ENCODE peak calls at places on chromosomes 4 and X, in seven cellular contexts. L, W, A, E, R, V and S are unnamed samples.

GRCh38 chr4:147054241-147054902 is 108.7 kb upstream of the TTC29 start:
- DNase-seq in L (no peak), W (no peak), A (no peak), E (no peak), R (no peak), V (no peak), S (no peak)

GRCh38 chrX:13130776-13131175 is 86.4 kb upstream of the FAM9C start:
- DNase-seq in L (no peak), W (no peak), A (no peak), E (no peak), R (no peak), V (no peak), S (no peak)

GRCh38 chrX:71184803-71185495 is 38.1 kb upstream of the GJB1 start:
- DNase-seq in L (no peak), W (no peak), A (no peak), E (no peak), R (no peak), V (no peak), S (no peak)

GRCh38 chr4:2902126-2902525 is 58.5 kb downstream of the ADD1 start:
- DNase-seq in L (no peak), W (no peak), A (no peak), E (no peak), R (no peak), V (no peak), S (no peak)

GRCh38 chr4:26525136-26525535 is 34.9 kb upstream of the CCKAR start:
- DNase-seq in L (no peak), W (no peak), A (no peak), E (no peak), R (no peak), V (no peak), S (no peak)

GRCh38 chr4:98430708-98431403 is 169.7 kb downstream of the RAP1GDS1 start:
- DNase-seq in L (peak; percentile 95), W (no peak), A (no peak), E (peak; percentile 85), R (no peak), V (no peak), S (no peak)

GRCh38 chr4:68466751-68467150 is 19.5 kb downstream of the TMPRSS11E start:
- DNase-seq in L (no peak), W (no peak), A (no peak), E (no peak), R (no peak), V (no peak), S (no peak)

GRCh38 chr4:81432825-81433224 is 38.9 kb downstream of the RASGEF1B start:
- DNase-seq in L (no peak), W (no peak), A (no peak), E (no peak), R (no peak), V (no peak), S (no peak)

GRCh38 chrX:118756111-118756510 is 28.7 kb downstream of the IL13RA1 start:
- DNase-seq in L (no peak), W (no peak), A (no peak), E (no peak), R (no peak), V (no peak), S (no peak)

GRCh38 chr4:20839957-20840356 is 139.7 kb downstream of the PACRGL start:
- DNase-seq in L (no peak), W (no peak), A (no peak), E (no peak), R (no peak), V (no peak), S (no peak)

GRCh38 chrX:45894864-45895645 is 650.2 kb downstream of the ZNF674 start:
- DNase-seq in L (no peak), W (no peak), A (no peak), E (no peak), R (no peak), V (peak; percentile 84), S (no peak)

GRCh38 chr4:4852591-4853362 is 6.7 kb upstream of the MSX1 start:
- DNase-seq in L (no peak), W (peak; percentile 79), A (peak; percentile 78), E (no peak), R (peak; percentile 48), V (no peak), S (no peak)

GRCh38 chr4:15912961-15913630 is 25.4 kb downstream of the FGFBP1 start:
- DNase-seq in L (no peak), W (no peak), A (no peak), E (no peak), R (no peak), V (no peak), S (no peak)

GRCh38 chr4:1402021-1402515 is 4.2 kb downstream of the NKX1-1 start:
- DNase-seq in L (no peak), W (peak; percentile 39), A (no peak), E (no peak), R (no peak), V (no peak), S (no peak)

GRCh38 chr4:77695769-77696168 is 90.1 kb downstream of the CXCL13 start:
- DNase-seq in L (peak; percentile 86), W (no peak), A (no peak), E (peak; percentile 53), R (no peak), V (peak; percentile 56), S (no peak)

GRCh38 chr4:70705146-70705855 is 16.5 kb upstream of the RUFY3 start:
- DNase-seq in L (no peak), W (peak; percentile 91), A (peak; percentile 80), E (no peak), R (peak; percentile 90), V (peak; percentile 52), S (no peak)

GRCh38 chr4:153472122-153473037 is 6.2 kb downstream of the TMEM131L start:
- DNase-seq in L (no peak), W (no peak), A (no peak), E (no peak), R (no peak), V (no peak), S (peak; percentile 81)

GRCh38 chrX:106935175-106935574 is 15.0 kb downstream of the CLDN2 start:
- DNase-seq in L (no peak), W (no peak), A (no peak), E (no peak), R (no peak), V (no peak), S (no peak)

GRCh38 chr4:129387666-129388065 is 291.7 kb downstream of the C4orf33 start:
- DNase-seq in L (no peak), W (no peak), A (no peak), E (no peak), R (no peak), V (no peak), S (no peak)

GRCh38 chr4:129379429-129379828 is 283.5 kb downstream of the C4orf33 start:
- DNase-seq in L (no peak), W (no peak), A (no peak), E (no peak), R (no peak), V (no peak), S (no peak)

DNA sequence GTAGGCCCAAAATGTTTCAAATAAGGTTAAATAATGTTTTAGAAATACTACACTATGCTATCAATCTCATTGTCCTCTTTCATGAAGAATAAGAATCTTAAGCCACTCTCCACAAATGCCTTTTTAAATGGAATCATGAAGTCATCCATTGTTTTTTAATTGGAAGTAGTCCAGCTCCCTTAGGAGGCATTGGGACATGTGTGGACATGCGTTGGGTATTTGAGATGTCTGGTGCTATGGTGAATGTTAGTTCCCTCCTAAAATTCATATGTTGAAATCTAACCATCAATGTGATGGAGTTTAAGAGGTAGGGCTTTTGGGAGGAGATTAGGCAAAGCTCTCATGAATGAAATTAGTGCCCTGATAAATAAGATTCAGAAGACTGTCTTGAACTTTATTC is 289.0 kb downstream of the C4orf33 start:
- DNase-seq in L (no peak), W (no peak), A (no peak), E (no peak), R (no peak), V (no peak), S (no peak)
- TF ChIP-seq SIN3A in L (no peak), W (no peak), A (no peak), E (no peak), R (no peak), V (no peak), S (no peak)

GRCh38 chr4:6728320-6729029 is 12.5 kb downstream of the BLOC1S4 start:
- DNase-seq in L (no peak), W (no peak), A (no peak), E (no peak), R (no peak), V (no peak), S (no peak)

GRCh38 chr4:6730603-6731300 is 14.8 kb downstream of the BLOC1S4 start:
- DNase-seq in L (no peak), W (no peak), A (no peak), E (no peak), R (peak; percentile 76), V (no peak), S (no peak)

GRCh38 chr4:6724461-6725111 is 8.6 kb downstream of the BLOC1S4 start:
- DNase-seq in L (no peak), W (no peak), A (no peak), E (no peak), R (no peak), V (no peak), S (no peak)

GRCh38 chr4:6727081-6727942 is 11.3 kb downstream of the BLOC1S4 start:
- DNase-seq in L (no peak), W (no peak), A (no peak), E (no peak), R (peak; percentile 45), V (no peak), S (no peak)

GRCh38 chr4:6727943-6728250 is 11.9 kb downstream of the BLOC1S4 start:
- DNase-seq in L (no peak), W (no peak), A (no peak), E (no peak), R (no peak), V (no peak), S (no peak)
- TF ChIP-seq SIN3A in L (no peak), W (no peak), A (no peak), E (no peak), R (no peak), V (no peak), S (no peak)

GRCh38 chr4:148922497-148922896 is 480.3 kb upstream of the NR3C2 start:
- DNase-seq in L (no peak), W (no peak), A (no peak), E (no peak), R (no peak), V (no peak), S (no peak)
- TF ChIP-seq SIN3A in L (no peak), W (no peak), A (no peak), E (no peak), R (no peak), V (no peak), S (no peak)

DNA sequence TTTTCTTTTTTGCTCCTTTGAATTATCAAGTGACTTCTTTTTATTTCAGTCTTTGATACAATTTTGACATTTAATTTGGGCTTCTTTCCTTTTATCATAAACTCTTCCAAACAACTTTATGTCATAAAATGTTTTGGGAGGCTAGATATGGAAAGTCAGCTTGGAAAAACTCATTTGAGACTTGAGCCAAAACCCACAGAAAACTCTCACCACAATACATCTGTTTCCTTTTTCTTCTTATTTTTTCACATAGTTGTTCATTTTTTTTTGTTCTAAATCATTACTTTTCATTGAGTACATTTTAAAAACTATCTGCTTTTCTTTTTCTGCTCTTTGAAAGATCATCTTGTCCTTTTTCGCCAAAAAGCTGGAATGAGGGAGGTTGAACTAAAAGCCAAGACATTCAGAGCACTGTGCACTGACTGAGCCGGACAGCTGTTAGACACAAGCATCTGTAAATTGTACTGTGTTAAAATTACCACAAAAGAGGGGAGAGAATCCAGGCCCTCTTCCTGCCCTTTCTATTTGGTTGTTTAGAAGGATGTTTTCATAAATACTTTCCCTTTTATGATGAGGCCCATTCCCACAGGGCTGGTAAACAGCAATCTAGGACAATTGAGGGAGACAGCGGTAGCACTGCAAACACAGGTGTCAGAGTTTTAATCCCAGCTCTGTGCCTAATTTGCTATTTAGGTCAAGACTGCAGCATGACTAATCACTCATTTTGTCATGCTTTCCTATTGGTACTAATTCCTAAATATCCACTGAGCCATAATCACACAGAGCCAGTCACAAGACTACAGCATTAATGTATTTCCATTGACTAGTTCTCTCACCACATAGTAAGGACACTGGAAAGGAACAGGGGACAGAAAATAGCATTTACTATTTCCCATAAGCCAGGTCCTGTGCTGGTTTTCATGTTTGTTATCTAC is 7.3 kb upstream of the RNF150 start:
- DNase-seq in L (no peak), W (no peak), A (no peak), E (no peak), R (no peak), V (no peak), S (no peak)
- TF ChIP-seq SIN3A in L (no peak), W (no peak), A (no peak), E (no peak), R (no peak), V (no peak), S (no peak)